ENCODE peak calls at places on chromosome 6, in five cellular contexts. S is adrenal gland, C is ovary, V is tibial artery, H is HCT116. E is an unnamed sample. For H3K27me3, the result is how much of the 10 kb centered on the place peaks cover.

GRCh38 chr6:80976336-80976735 is 776.1 kb downstream of the TENT5A start:
- DNase-seq in H (no peak), V (no peak), S (no peak), C (no peak), E (no peak)

GRCh38 chr6:96649926-96650325 is 87.0 kb downstream of the FHL5 start:
- DNase-seq in V (no peak), H (no peak), S (no peak), C (no peak), E (no peak)

GRCh38 chr6:54491431-54491830 is 183.2 kb downstream of the TINAG start:
- DNase-seq in V (no peak), S (no peak), C (no peak), H (no peak), E (no peak)

GRCh38 chr6:2891768-2892170 is 11.3 kb downstream of the SERPINB9 start:
- DNase-seq in C (no peak), S (no peak), V (no peak), H (no peak), E (no peak)

GRCh38 chr6:153162172-153162571 is 31.1 kb upstream of the RGS17 start:
- DNase-seq in C (no peak), V (no peak), H (no peak), S (no peak), E (no peak)

GRCh38 chr6:165876568-165876967 is 213.5 kb upstream of the PDE10A start:
- DNase-seq in S (no peak), H (no peak), C (peak), V (no peak), E (no peak)

GRCh38 chr6:37514377-37514776 is 14.7 kb upstream of the CCDC167 start:
- DNase-seq in C (no peak), H (no peak), V (no peak), S (no peak), E (no peak)

GRCh38 chr6:6811151-6812002 is 222.9 kb downstream of the LY86 start:
- DNase-seq in C (peak), V (no peak), H (peak), S (peak), E (no peak)

GRCh38 chr6:110173506-110174132 is 5.9 kb downstream of the WASF1 start:
- DNase-seq in C (no peak), S (no peak), V (no peak), H (no peak), E (no peak)

GRCh38 chr6:40906759-40907158 is 132.3 kb downstream of the UNC5CL start:
- DNase-seq in V (no peak), H (no peak), S (no peak), C (no peak), E (no peak)

GRCh38 chr6:1485678-1486077 is 96.3 kb downstream of the FOXF2 start:
- DNase-seq in S (no peak), C (no peak), V (no peak), H (peak), E (no peak)

GRCh38 chr6:129370268-129370916 is 339.6 kb downstream of the ARHGAP18 start:
- DNase-seq in V (no peak), H (peak), C (peak), S (peak), E (peak)

GRCh38 chr6:17493286-17493685 is 99.9 kb downstream of the CAP2 start:
- DNase-seq in H (no peak), S (no peak), C (no peak), V (no peak), E (no peak)

GRCh38 chr6:43996614-43997341 is 130.5 kb downstream of the MRPL14 start:
- DNase-seq in H (no peak), C (no peak), V (peak), S (no peak), E (no peak)

GRCh38 chr6:83708546-83708969 is 343 bp downstream of the SNAP91 start:
- DNase-seq in S (peak), C (peak), V (no peak), H (no peak), E (no peak)
- H3K27me3 ChIP-seq in S (under half), C (under half), V (under half), H (under half), E (under half)

GRCh38 chr6:33593414-33593727 is 13.3 kb upstream of the BAK1 start:
- DNase-seq in V (no peak), H (no peak), C (no peak), S (no peak), E (no peak)
- H3K4me3 ChIP-seq in V (no peak), H (no peak), C (no peak), S (no peak), E (peak)

GRCh38 chr6:132126150-132126549 is 175.0 kb upstream of the CCN2 start:
- DNase-seq in V (no peak), H (no peak), C (no peak), S (no peak), E (no peak)
- TF ChIP-seq CTCF in V (no peak), H (no peak), C (no peak), S (no peak), E (no peak)

GRCh38 chr6:115901896-115902295 is 158.8 kb downstream of the FRK start:
- DNase-seq in S (no peak), V (no peak), H (no peak), C (no peak), E (no peak)
- H3K27me3 ChIP-seq in S (under half), V (under half), H (under half), C (under half), E (under half)

GRCh38 chr6:138795809-138796469 is at the start of gene ECT2L:
- DNase-seq in V (peak), C (peak), H (no peak), S (peak), E (no peak)
- H3K4me3 ChIP-seq in V (peak), C (peak), H (no peak), S (peak), E (no peak)

GRCh38 chr6:79557683-79558082 is 20.5 kb upstream of the LCA5 start:
- DNase-seq in V (no peak), S (no peak), H (no peak), C (no peak), E (no peak)
- TF ChIP-seq CTCF in V (no peak), S (no peak), H (no peak), C (no peak), E (no peak)

DNA sequence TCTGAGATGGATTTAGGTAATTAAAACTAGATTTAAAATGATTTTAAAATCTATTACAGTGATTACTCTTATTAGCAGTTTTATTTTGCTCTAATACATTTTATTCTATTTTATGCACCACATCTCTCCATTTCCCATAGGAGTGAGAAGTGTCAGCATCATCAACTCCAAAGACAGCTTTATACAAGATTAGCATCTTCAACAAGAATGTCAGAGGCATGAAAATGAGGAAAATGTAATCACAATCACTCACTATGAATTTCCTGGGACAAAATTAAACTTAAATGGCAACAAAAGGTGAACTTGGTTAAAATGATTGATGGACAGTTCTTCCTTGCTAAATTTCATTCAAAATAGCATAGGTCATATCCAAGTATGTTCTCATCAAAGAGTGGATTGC is 19.8 kb downstream of the HDGFL1 start:
- DNase-seq in C (no peak), H (no peak), V (no peak), S (no peak), E (no peak)
- H3K27me3 ChIP-seq in C (under half), H (under half), V (under half), S (under half), E (under half)

GRCh38 chr6:4598384-4598783 is 177.8 kb upstream of the CDYL start:
- DNase-seq in V (no peak), C (no peak), S (no peak), H (no peak), E (no peak)
- H3K4me3 ChIP-seq in V (no peak), C (no peak), S (no peak), H (no peak), E (no peak)

DNA sequence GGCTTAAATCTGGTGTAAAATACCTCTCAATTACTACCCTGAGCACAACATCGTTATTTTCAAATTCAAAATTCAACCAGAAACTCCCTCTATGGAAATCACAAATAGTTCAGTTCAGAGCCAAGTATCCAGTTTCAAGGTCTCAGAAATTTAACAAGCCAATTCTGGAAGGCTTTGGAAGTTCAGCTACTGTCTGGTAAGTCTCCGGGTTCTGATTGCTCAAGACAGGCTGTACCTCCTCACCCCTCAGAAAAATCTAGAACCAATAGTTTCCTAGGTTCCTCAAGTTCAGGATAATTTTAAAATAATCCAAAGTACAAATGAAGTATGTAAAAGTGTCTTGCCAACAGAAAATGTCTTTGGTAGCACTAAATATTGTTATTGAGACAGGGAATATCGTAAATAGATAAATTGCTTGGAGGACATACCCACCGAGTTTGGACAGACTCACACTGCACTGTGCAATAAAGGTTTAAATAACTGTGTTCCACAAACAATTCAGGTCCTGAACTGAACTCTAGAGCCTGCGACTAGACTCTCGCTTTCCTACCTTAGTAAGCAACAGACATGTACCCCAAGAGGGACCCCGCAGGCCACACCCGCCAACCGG is 729 bp downstream of the ATG5 start:
- DNase-seq in V (no peak), H (no peak), S (no peak), C (no peak), E (no peak)
- TF ChIP-seq CTCF in V (no peak), H (no peak), S (no peak), C (no peak), E (no peak)

E was measured in dorsolateral prefrontal cortex.